ENCODE peak calls at places on chromosomes 7 and 10, in five cellular contexts. W, K, N, P and M are unnamed samples.

GRCh38 chr7:54342458-54342857 is 199.7 kb upstream of the VSTM2A start:
- DNase-seq in W (no peak), N (no peak), K (no peak), P (no peak), M (no peak)

GRCh38 chr10:110516815-110517492 is 19.2 kb downstream of the DUSP5 start:
- DNase-seq in N (no peak), W (no peak), P (no peak), K (no peak), M (no peak)

GRCh38 chr7:10412426-10413019 is 561.1 kb upstream of the PHF14 start:
- DNase-seq in W (peak), N (no peak), K (peak), P (peak), M (peak)

GRCh38 chr10:91010952-91011351 is 90.1 kb upstream of the ANKRD1 start:
- DNase-seq in P (no peak), N (no peak), K (peak), W (no peak), M (no peak)

GRCh38 chr7:117338020-117338419 is 15.2 kb upstream of the WNT2 start:
- DNase-seq in N (no peak), W (no peak), P (no peak), K (peak), M (no peak)

GRCh38 chr10:129875993-129876727 is 87.9 kb downstream of the EBF3 start:
- DNase-seq in K (no peak), W (no peak), N (no peak), P (peak), M (no peak)

GRCh38 chr7:92880212-92881090 is 44.1 kb upstream of the CDK6 start:
- DNase-seq in W (peak), K (no peak), P (peak), N (no peak), M (peak)

GRCh38 chr10:43255644-43256431 is 11.0 kb downstream of the RASGEF1A start:
- DNase-seq in N (no peak), P (peak), W (peak), K (no peak), M (peak)

GRCh38 chr7:31133497-31133896 is 81.4 kb downstream of the ADCYAP1R1 start:
- DNase-seq in P (no peak), N (no peak), W (no peak), K (no peak), M (no peak)

GRCh38 chr10:86753638-86754434 is 2.6 kb upstream of the BMPR1A start:
- DNase-seq in K (no peak), P (peak), W (no peak), N (no peak), M (no peak)

GRCh38 chr10:88932539-88933256 is 19.9 kb downstream of the ACTA2 start:
- DNase-seq in N (no peak), P (peak), W (peak), K (peak), M (peak)

GRCh38 chr10:33453081-33453850 is 118.8 kb upstream of the NRP1 start:
- DNase-seq in K (peak), N (no peak), P (no peak), W (no peak), M (no peak)

GRCh38 chr10:102648889-102649752 is 4.8 kb downstream of the TRIM8 start:
- DNase-seq in N (no peak), P (no peak), K (no peak), W (no peak), M (peak)

GRCh38 chr10:46002916-46003693 is 27.3 kb downstream of the NCOA4 start:
- DNase-seq in W (no peak), K (peak), N (no peak), P (no peak), M (no peak)

GRCh38 chr10:62424026-62424425 is 49.9 kb downstream of the ZNF365 start:
- DNase-seq in K (no peak), W (no peak), N (no peak), P (no peak), M (no peak)

GRCh38 chr7:47492720-47493119 is 89.2 kb downstream of the TNS3 start:
- DNase-seq in W (no peak), N (no peak), K (no peak), P (no peak), M (no peak)

GRCh38 chr10:113290137-113290536 is 262.7 kb upstream of the HABP2 start:
- DNase-seq in N (no peak), P (no peak), W (no peak), K (no peak), M (no peak)

GRCh38 chr10:23088609-23089008 is 6.8 kb upstream of the MSRB2 start:
- DNase-seq in K (no peak), W (no peak), P (no peak), N (no peak), M (no peak)

GRCh38 chr10:25465582-25466372 is 291.0 kb downstream of the GPR158 start:
- DNase-seq in P (peak), K (no peak), W (no peak), N (no peak), M (no peak)

GRCh38 chr10:75657351-75657750 is 225.9 kb downstream of the LRMDA start:
- DNase-seq in W (no peak), P (no peak), N (no peak), K (no peak), M (no peak)

GRCh38 chr7:81053623-81054022 is 134.8 kb upstream of the SEMA3C start:
- DNase-seq in W (peak), N (no peak), P (no peak), K (peak), M (no peak)

GRCh38 chr7:55439627-55440026 is 74.5 kb downstream of the LANCL2 start:
- DNase-seq in P (no peak), K (peak), N (no peak), W (no peak), M (peak)

GRCh38 chr7:156027821-156028220 is 215.6 kb upstream of the SHH start:
- DNase-seq in P (no peak), N (no peak), K (no peak), W (no peak), M (no peak)

GRCh38 chr7:20260219-20260618 is 43.0 kb upstream of the MACC1 start:
- DNase-seq in W (no peak), K (peak), N (no peak), P (no peak), M (no peak)

GRCh38 chr7:142441074-142441403 is 183.2 kb upstream of the PRSS58 start:
- DNase-seq in P (no peak), N (no peak), W (no peak), K (no peak), M (no peak)

GRCh38 chr7:1236132-1236655 is 3.5 kb downstream of the UNCX start:
- DNase-seq in P (no peak), K (no peak), N (no peak), W (peak), M (no peak)

GRCh38 chr7:71361633-71362032 is 229.7 kb downstream of the GALNT17 start:
- DNase-seq in W (no peak), P (no peak), N (no peak), K (no peak), M (no peak)

GRCh38 chr7:50982626-50983025 is 199.9 kb upstream of the GRB10 start:
- DNase-seq in W (peak), N (no peak), P (peak), K (no peak), M (no peak)

GRCh38 chr10:43339136-43339535 is 32.3 kb upstream of the FXYD4 start:
- DNase-seq in W (no peak), K (no peak), P (no peak), N (no peak), M (no peak)

GRCh38 chr7:117873056-117873932 is at the start of gene CTTNBP2:
- DNase-seq in W (peak), P (peak), K (peak), N (no peak), M (peak)

GRCh38 chr7:75905785-75906604 is 9.0 kb upstream of the POR start:
- DNase-seq in N (no peak), K (peak), W (peak), P (no peak), M (no peak)
- TF ChIP-seq RCOR1 in N (no peak), K (no peak), W (no peak), P (no peak), M (no peak)

GRCh38 chr10:63429280-63429679 is 36.5 kb downstream of the JMJD1C start:
- DNase-seq in K (peak), N (no peak), P (no peak), W (no peak), M (no peak)
- TF ChIP-seq RCOR1 in K (no peak), N (no peak), P (no peak), W (no peak), M (no peak)

GRCh38 chr10:52539463-52539862 is 225.4 kb downstream of the DKK1 start:
- DNase-seq in N (no peak), P (no peak), K (peak), W (peak), M (no peak)
- TF ChIP-seq RCOR1 in N (no peak), P (no peak), K (no peak), W (no peak), M (no peak)

DNA sequence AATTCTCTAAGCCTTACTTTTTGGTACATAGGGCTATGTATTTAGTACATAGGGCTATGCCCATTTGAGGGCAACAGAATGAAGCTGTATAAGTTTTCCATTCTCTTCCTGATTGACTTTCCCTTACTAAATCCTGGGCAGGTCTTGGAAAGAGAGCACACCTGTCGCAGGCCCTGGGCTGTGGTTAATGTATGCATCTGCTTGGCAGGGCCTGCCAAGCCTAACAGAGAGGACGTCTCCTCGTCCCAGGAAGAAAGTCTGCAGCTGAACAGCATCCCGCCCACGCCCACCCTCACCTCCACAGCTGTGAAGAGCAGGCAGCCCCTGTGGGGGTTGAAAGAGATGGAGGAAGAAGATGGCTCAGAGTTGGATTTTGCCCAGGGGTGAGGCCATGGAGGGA is 8.9 kb upstream of the PVRIG start:
- DNase-seq in W (no peak), N (no peak), K (no peak), P (no peak), M (no peak)
- TF ChIP-seq RCOR1 in W (no peak), N (no peak), K (no peak), P (no peak), M (no peak)

GRCh38 chr7:94223375-94224084 is 171.2 kb upstream of the COL1A2 start:
- DNase-seq in P (no peak), N (no peak), K (peak), W (peak), M (no peak)
- TF ChIP-seq RCOR1 in P (no peak), N (no peak), K (no peak), W (no peak), M (no peak)

DNA sequence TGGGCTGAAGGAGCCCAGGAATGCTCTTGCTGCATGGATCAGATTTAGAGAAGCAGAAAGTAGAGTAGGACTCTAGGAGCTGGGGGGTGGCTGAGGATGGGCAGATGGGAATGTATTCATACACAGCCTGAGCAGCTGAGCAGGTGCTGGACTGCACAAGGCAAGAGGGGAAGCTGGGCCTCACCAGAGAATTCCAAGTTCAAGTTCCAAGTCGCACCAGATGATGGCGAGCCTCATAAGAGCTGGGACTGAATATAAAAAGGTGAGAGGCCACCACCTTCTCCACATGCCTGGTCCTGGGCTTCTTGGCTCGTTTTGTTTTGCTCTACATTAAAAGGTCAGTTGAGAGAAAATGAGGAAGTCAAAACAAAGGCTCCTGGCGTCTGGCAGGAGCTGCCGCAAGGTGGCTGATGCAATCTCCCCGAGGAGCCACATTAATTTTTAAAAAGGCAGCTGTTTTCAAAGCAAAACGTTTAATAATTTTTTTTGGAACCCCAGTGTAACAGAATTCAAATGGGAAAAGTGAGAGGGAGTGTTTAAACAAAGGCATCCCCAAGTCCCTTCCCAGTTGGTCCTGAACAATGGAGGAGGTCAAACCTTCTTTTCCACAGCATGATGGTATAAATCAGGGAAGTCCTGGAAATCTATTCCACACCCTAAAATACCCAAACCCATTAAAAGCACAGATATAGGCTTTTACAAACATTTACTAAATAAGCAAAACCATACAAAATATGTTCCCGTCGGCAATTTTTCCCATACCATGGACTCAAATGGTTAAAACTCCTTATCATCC is 9.5 kb downstream of the CYREN start:
- DNase-seq in P (peak), W (no peak), K (peak), N (no peak), M (peak)
- TF ChIP-seq RCOR1 in P (no peak), W (no peak), K (no peak), N (no peak), M (no peak)

GRCh38 chr7:27693794-27694193 is 31.1 kb upstream of the HIBADH start:
- DNase-seq in P (peak), N (no peak), K (peak), W (no peak), M (no peak)

GRCh38 chr7:27688056-27688455 is 25.4 kb upstream of the HIBADH start:
- DNase-seq in K (no peak), P (no peak), W (no peak), N (no peak), M (no peak)

GRCh38 chr7:27689045-27689877 is 26.6 kb upstream of the HIBADH start:
- DNase-seq in N (no peak), P (peak), W (peak), K (peak), M (peak)

GRCh38 chr7:27689878-27690164 is 27.1 kb upstream of the HIBADH start:
- DNase-seq in W (no peak), N (no peak), K (no peak), P (no peak), M (no peak)

DNA sequence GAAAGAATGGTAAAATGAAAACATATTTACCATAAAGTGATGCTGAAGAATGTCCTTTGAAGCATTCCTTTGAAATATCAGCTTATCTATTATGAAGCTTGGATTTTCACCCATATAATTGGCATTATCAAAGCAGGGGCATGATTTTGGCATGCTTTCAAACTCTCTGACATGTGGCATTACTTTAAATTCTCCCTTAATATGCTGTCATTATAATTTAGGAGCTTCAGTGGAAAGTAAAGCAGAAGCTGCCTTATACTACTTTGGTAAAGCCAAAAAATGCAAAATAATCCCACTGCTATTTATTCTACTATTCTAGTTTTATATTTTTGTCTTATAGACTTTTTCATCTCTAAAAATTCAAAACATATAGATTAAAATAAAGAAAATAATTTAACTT is 28.0 kb upstream of the HIBADH start:
- DNase-seq in K (no peak), W (no peak), P (no peak), N (no peak), M (peak)
- TF ChIP-seq RCOR1 in K (no peak), W (no peak), P (no peak), N (no peak), M (peak)